ENCODE peak calls at places on chromosomes 3 and 15, in eight cellular contexts. One of them, this sample, is unnamed.
A peak's percentile ranks its signal among the peaks of the same experiment; 100 is the strongest.

GRCh38 chr3:80554304-80554703 is 786.5 kb upstream of the ROBO1 start:
- DNase-seq in heart right ventricle: no peak
- DNase-seq in CD8-positive, alpha-beta memory T cell: no peak
- DNase-seq in spleen: no peak
- DNase-seq in endothelial cell of umbilical vein: no peak
- DNase-seq in SJCRH30: no peak
- DNase-seq in tibial artery: no peak
- DNase-seq in ovary: no peak
- DNase-seq in this sample: no peak

GRCh38 chr15:81225161-81225671 is 28.5 kb downstream of the IL16 start:
- DNase-seq in heart right ventricle: peak; percentile 55
- DNase-seq in CD8-positive, alpha-beta memory T cell: no peak
- DNase-seq in spleen: no peak
- DNase-seq in endothelial cell of umbilical vein: no peak
- DNase-seq in SJCRH30: no peak
- DNase-seq in tibial artery: peak; percentile 78
- DNase-seq in ovary: peak; percentile 28
- DNase-seq in this sample: no peak

GRCh38 chr3:2094941-2095340 is 3.7 kb upstream of the CNTN4 start:
- DNase-seq in heart right ventricle: no peak
- DNase-seq in CD8-positive, alpha-beta memory T cell: no peak
- DNase-seq in spleen: no peak
- DNase-seq in endothelial cell of umbilical vein: no peak
- DNase-seq in SJCRH30: no peak
- DNase-seq in tibial artery: no peak
- DNase-seq in ovary: no peak
- DNase-seq in this sample: no peak

GRCh38 chr3:156507285-156507684 is 47.6 kb downstream of the SSR3 start:
- DNase-seq in heart right ventricle: no peak
- DNase-seq in CD8-positive, alpha-beta memory T cell: no peak
- DNase-seq in spleen: no peak
- DNase-seq in endothelial cell of umbilical vein: no peak
- DNase-seq in SJCRH30: no peak
- DNase-seq in tibial artery: no peak
- DNase-seq in ovary: no peak
- DNase-seq in this sample: no peak

GRCh38 chr3:69566256-69566655 is 173.0 kb upstream of the MITF start:
- DNase-seq in heart right ventricle: no peak
- DNase-seq in CD8-positive, alpha-beta memory T cell: no peak
- DNase-seq in spleen: no peak
- DNase-seq in endothelial cell of umbilical vein: no peak
- DNase-seq in SJCRH30: no peak
- DNase-seq in tibial artery: no peak
- DNase-seq in ovary: no peak
- DNase-seq in this sample: no peak

GRCh38 chr3:98770261-98771039 is 7.3 kb downstream of the ST3GAL6 start:
- DNase-seq in heart right ventricle: peak; percentile 48
- DNase-seq in CD8-positive, alpha-beta memory T cell: no peak
- DNase-seq in spleen: peak; percentile 52
- DNase-seq in endothelial cell of umbilical vein: no peak
- DNase-seq in SJCRH30: no peak
- DNase-seq in tibial artery: no peak
- DNase-seq in ovary: no peak
- DNase-seq in this sample: no peak

GRCh38 chr15:98805434-98806274 is 157.3 kb downstream of the IGF1R start:
- DNase-seq in heart right ventricle: no peak
- DNase-seq in CD8-positive, alpha-beta memory T cell: no peak
- DNase-seq in spleen: no peak
- DNase-seq in endothelial cell of umbilical vein: no peak
- DNase-seq in SJCRH30: no peak
- DNase-seq in tibial artery: no peak
- DNase-seq in ovary: no peak
- DNase-seq in this sample: peak; percentile 35

GRCh38 chr3:157311633-157312365 is 124.9 kb upstream of the PTX3 start:
- DNase-seq in heart right ventricle: no peak
- DNase-seq in CD8-positive, alpha-beta memory T cell: no peak
- DNase-seq in spleen: no peak
- DNase-seq in endothelial cell of umbilical vein: peak; percentile 54
- DNase-seq in SJCRH30: no peak
- DNase-seq in tibial artery: no peak
- DNase-seq in ovary: no peak
- DNase-seq in this sample: no peak

GRCh38 chr15:75347222-75348033 is 589 bp downstream of the NEIL1 start:
- DNase-seq in heart right ventricle: peak; percentile 75
- DNase-seq in CD8-positive, alpha-beta memory T cell: peak; percentile 26
- DNase-seq in spleen: peak; percentile 94
- DNase-seq in endothelial cell of umbilical vein: peak; percentile 20
- DNase-seq in SJCRH30: peak; percentile 47
- DNase-seq in tibial artery: no peak
- DNase-seq in ovary: peak; percentile 69
- DNase-seq in this sample: peak; percentile 90

GRCh38 chr3:38473229-38473628 is 19.5 kb downstream of the ACVR2B start:
- DNase-seq in heart right ventricle: no peak
- DNase-seq in CD8-positive, alpha-beta memory T cell: no peak
- DNase-seq in spleen: no peak
- DNase-seq in endothelial cell of umbilical vein: no peak
- DNase-seq in SJCRH30: no peak
- DNase-seq in tibial artery: no peak
- DNase-seq in ovary: no peak
- DNase-seq in this sample: no peak

GRCh38 chr3:87977765-87978164 is 81.0 kb downstream of the CGGBP1 start:
- DNase-seq in heart right ventricle: no peak
- DNase-seq in CD8-positive, alpha-beta memory T cell: no peak
- DNase-seq in spleen: no peak
- DNase-seq in endothelial cell of umbilical vein: no peak
- DNase-seq in SJCRH30: no peak
- DNase-seq in tibial artery: no peak
- DNase-seq in ovary: no peak
- DNase-seq in this sample: no peak

GRCh38 chr3:26963356-26963742 is 340.8 kb downstream of the LRRC3B start:
- DNase-seq in heart right ventricle: no peak
- DNase-seq in CD8-positive, alpha-beta memory T cell: no peak
- DNase-seq in spleen: no peak
- DNase-seq in endothelial cell of umbilical vein: no peak
- DNase-seq in SJCRH30: peak; percentile 17
- DNase-seq in tibial artery: no peak
- DNase-seq in ovary: no peak
- DNase-seq in this sample: no peak

GRCh38 chr15:45205192-45205591 is 17.4 kb upstream of the SHF start:
- DNase-seq in heart right ventricle: no peak
- DNase-seq in CD8-positive, alpha-beta memory T cell: peak; percentile 32
- DNase-seq in spleen: no peak
- DNase-seq in endothelial cell of umbilical vein: peak; percentile 33
- DNase-seq in SJCRH30: peak; percentile 89
- DNase-seq in tibial artery: peak; percentile 38
- DNase-seq in ovary: peak; percentile 36
- DNase-seq in this sample: peak; percentile 77

GRCh38 chr15:64693134-64693533 is 82.3 kb downstream of the RBPMS2 start:
- DNase-seq in heart right ventricle: no peak
- DNase-seq in CD8-positive, alpha-beta memory T cell: no peak
- DNase-seq in spleen: peak; percentile 70
- DNase-seq in endothelial cell of umbilical vein: no peak
- DNase-seq in SJCRH30: no peak
- DNase-seq in tibial artery: peak; percentile 66
- DNase-seq in ovary: peak; percentile 31
- DNase-seq in this sample: no peak

GRCh38 chr3:27171113-27171512 is 198.1 kb downstream of the NEK10 start:
- DNase-seq in heart right ventricle: no peak
- DNase-seq in CD8-positive, alpha-beta memory T cell: no peak
- DNase-seq in spleen: no peak
- DNase-seq in endothelial cell of umbilical vein: no peak
- DNase-seq in SJCRH30: no peak
- DNase-seq in tibial artery: no peak
- DNase-seq in ovary: no peak
- DNase-seq in this sample: no peak

GRCh38 chr15:74400915-74401757 is 32.6 kb downstream of the SEMA7A start:
- DNase-seq in heart right ventricle: no peak
- DNase-seq in CD8-positive, alpha-beta memory T cell: no peak
- DNase-seq in spleen: no peak
- DNase-seq in endothelial cell of umbilical vein: no peak
- DNase-seq in SJCRH30: no peak
- DNase-seq in tibial artery: no peak
- DNase-seq in ovary: no peak
- DNase-seq in this sample: no peak

GRCh38 chr3:13416002-13416793 is 3.9 kb downstream of the NUP210 start:
- DNase-seq in heart right ventricle: no peak
- DNase-seq in CD8-positive, alpha-beta memory T cell: no peak
- DNase-seq in spleen: no peak
- DNase-seq in endothelial cell of umbilical vein: no peak
- DNase-seq in SJCRH30: no peak
- DNase-seq in tibial artery: no peak
- DNase-seq in ovary: no peak
- DNase-seq in this sample: peak; percentile 78

GRCh38 chr3:105938101-105938500 is 69.3 kb upstream of the CBLB start:
- DNase-seq in heart right ventricle: no peak
- DNase-seq in CD8-positive, alpha-beta memory T cell: no peak
- DNase-seq in spleen: no peak
- DNase-seq in endothelial cell of umbilical vein: no peak
- DNase-seq in SJCRH30: peak; percentile 27
- DNase-seq in tibial artery: no peak
- DNase-seq in ovary: no peak
- DNase-seq in this sample: no peak

GRCh38 chr3:197983076-197983475 is 23.1 kb downstream of the LMLN start:
- DNase-seq in heart right ventricle: no peak
- DNase-seq in CD8-positive, alpha-beta memory T cell: no peak
- DNase-seq in spleen: no peak
- DNase-seq in endothelial cell of umbilical vein: no peak
- DNase-seq in SJCRH30: no peak
- DNase-seq in tibial artery: no peak
- DNase-seq in ovary: no peak
- DNase-seq in this sample: no peak
- H3K36me3 ChIP-seq in heart right ventricle: no peaks in the 10 kb centered on the region
- H3K36me3 ChIP-seq in CD8-positive, alpha-beta memory T cell: no peaks in the 10 kb centered on the region
- H3K36me3 ChIP-seq in spleen: no peaks in the 10 kb centered on the region
- H3K36me3 ChIP-seq in endothelial cell of umbilical vein: no peaks in the 10 kb centered on the region
- H3K36me3 ChIP-seq in SJCRH30: no peaks in the 10 kb centered on the region
- H3K36me3 ChIP-seq in tibial artery: peaks cover 45% of the 10 kb centered on the region
- H3K36me3 ChIP-seq in ovary: no peaks in the 10 kb centered on the region
- H3K36me3 ChIP-seq in this sample: no peaks in the 10 kb centered on the region

GRCh38 chr3:130679218-130679617 is 67.4 kb downstream of the PIK3R4 start:
- DNase-seq in heart right ventricle: no peak
- DNase-seq in CD8-positive, alpha-beta memory T cell: no peak
- DNase-seq in spleen: no peak
- DNase-seq in endothelial cell of umbilical vein: no peak
- DNase-seq in SJCRH30: peak; percentile 43
- DNase-seq in tibial artery: no peak
- DNase-seq in ovary: no peak
- DNase-seq in this sample: no peak
- H3K36me3 ChIP-seq in heart right ventricle: no peaks in the 10 kb centered on the region
- H3K36me3 ChIP-seq in CD8-positive, alpha-beta memory T cell: peaks cover 29% of the 10 kb centered on the region
- H3K36me3 ChIP-seq in spleen: peaks cover 45% of the 10 kb centered on the region
- H3K36me3 ChIP-seq in endothelial cell of umbilical vein: no peaks in the 10 kb centered on the region
- H3K36me3 ChIP-seq in SJCRH30: peaks cover 42% of the 10 kb centered on the region
- H3K36me3 ChIP-seq in tibial artery: peaks cover 94% of the 10 kb centered on the region
- H3K36me3 ChIP-seq in ovary: no peaks in the 10 kb centered on the region
- H3K36me3 ChIP-seq in this sample: peaks cover 14% of the 10 kb centered on the region

GRCh38 chr3:42638339-42638842 is 15.1 kb upstream of the ZBTB47 start:
- DNase-seq in heart right ventricle: no peak
- DNase-seq in CD8-positive, alpha-beta memory T cell: no peak
- DNase-seq in spleen: no peak
- DNase-seq in endothelial cell of umbilical vein: no peak
- DNase-seq in SJCRH30: no peak
- DNase-seq in tibial artery: no peak
- DNase-seq in ovary: no peak
- DNase-seq in this sample: no peak

GRCh38 chr3:42637001-42637400 is 16.5 kb upstream of the ZBTB47 start:
- DNase-seq in heart right ventricle: no peak
- DNase-seq in CD8-positive, alpha-beta memory T cell: no peak
- DNase-seq in spleen: no peak
- DNase-seq in endothelial cell of umbilical vein: no peak
- DNase-seq in SJCRH30: no peak
- DNase-seq in tibial artery: no peak
- DNase-seq in ovary: no peak
- DNase-seq in this sample: no peak

GRCh38 chr3:42639192-42639591 is 14.3 kb upstream of the ZBTB47 start:
- DNase-seq in heart right ventricle: no peak
- DNase-seq in CD8-positive, alpha-beta memory T cell: no peak
- DNase-seq in spleen: no peak
- DNase-seq in endothelial cell of umbilical vein: no peak
- DNase-seq in SJCRH30: no peak
- DNase-seq in tibial artery: no peak
- DNase-seq in ovary: no peak
- DNase-seq in this sample: no peak

GRCh38 chr3:42640129-42640528 is 13.4 kb upstream of the ZBTB47 start:
- DNase-seq in heart right ventricle: no peak
- DNase-seq in CD8-positive, alpha-beta memory T cell: no peak
- DNase-seq in spleen: no peak
- DNase-seq in endothelial cell of umbilical vein: no peak
- DNase-seq in SJCRH30: no peak
- DNase-seq in tibial artery: no peak
- DNase-seq in ovary: no peak
- DNase-seq in this sample: no peak

DNA sequence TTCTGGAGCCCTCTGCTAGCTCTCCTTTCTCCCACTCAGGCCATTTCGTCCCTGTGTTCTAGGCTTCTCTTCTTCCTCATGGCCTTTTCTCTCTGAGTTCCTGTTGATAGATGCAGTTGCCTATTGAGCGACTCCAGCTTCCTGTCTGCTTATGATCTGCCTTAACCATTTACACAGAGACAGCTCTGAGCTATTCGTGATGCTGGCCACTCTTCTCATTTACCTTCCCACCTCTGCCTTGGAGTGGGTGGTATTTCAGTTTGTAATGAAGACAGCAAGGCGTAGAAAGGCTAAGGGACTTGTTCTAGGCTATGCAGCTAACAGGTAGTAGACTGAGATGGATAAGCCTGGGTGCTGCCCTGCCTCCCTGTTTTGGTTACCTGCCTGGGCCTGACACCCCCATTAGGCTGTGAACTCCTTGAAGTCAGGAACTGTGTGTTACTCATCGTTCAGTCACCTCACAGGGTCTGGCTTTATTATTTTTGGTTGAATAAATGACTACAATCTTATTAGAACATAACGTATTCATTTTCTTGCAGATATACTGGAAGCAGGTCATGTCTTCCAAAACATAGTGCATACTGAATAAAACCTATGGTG is 12.6 kb upstream of the ZBTB47 start:
- DNase-seq in heart right ventricle: no peak
- DNase-seq in CD8-positive, alpha-beta memory T cell: no peak
- DNase-seq in spleen: no peak
- DNase-seq in endothelial cell of umbilical vein: no peak
- DNase-seq in SJCRH30: no peak
- DNase-seq in tibial artery: no peak
- DNase-seq in ovary: no peak
- DNase-seq in this sample: no peak
- H3K36me3 ChIP-seq in heart right ventricle: peaks cover 10% of the 10 kb centered on the region
- H3K36me3 ChIP-seq in CD8-positive, alpha-beta memory T cell: peaks cover 55% of the 10 kb centered on the region
- H3K36me3 ChIP-seq in spleen: peaks cover 69% of the 10 kb centered on the region
- H3K36me3 ChIP-seq in endothelial cell of umbilical vein: peaks cover 38% of the 10 kb centered on the region
- H3K36me3 ChIP-seq in SJCRH30: peaks cover 33% of the 10 kb centered on the region
- H3K36me3 ChIP-seq in tibial artery: peaks cover 99% of the 10 kb centered on the region
- H3K36me3 ChIP-seq in ovary: no peaks in the 10 kb centered on the region
- H3K36me3 ChIP-seq in this sample: peaks cover 51% of the 10 kb centered on the region

DNA sequence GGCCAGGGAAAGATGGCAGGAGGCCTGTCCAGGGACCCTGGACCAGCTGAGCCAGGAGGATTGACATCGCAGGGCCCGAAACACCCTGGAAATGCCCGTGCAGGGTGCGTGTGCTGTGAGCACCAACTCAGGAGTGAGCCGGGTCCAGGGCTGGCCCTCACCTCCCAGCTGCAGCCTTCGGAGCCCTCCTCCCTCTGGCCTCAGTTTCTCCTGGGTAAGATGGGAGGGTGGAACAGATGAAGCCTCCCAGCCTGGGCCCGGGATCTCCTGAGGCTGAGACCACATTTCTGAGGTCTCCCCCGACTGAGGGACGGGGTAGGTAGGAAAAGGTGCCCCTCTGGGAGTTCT is 5.3 kb upstream of the CALML4 start:
- DNase-seq in heart right ventricle: no peak
- DNase-seq in CD8-positive, alpha-beta memory T cell: no peak
- DNase-seq in spleen: peak; percentile 59
- DNase-seq in endothelial cell of umbilical vein: no peak
- DNase-seq in SJCRH30: no peak
- DNase-seq in tibial artery: peak; percentile 18
- DNase-seq in ovary: no peak
- DNase-seq in this sample: no peak
- H3K36me3 ChIP-seq in heart right ventricle: no peaks in the 10 kb centered on the region
- H3K36me3 ChIP-seq in CD8-positive, alpha-beta memory T cell: no peaks in the 10 kb centered on the region
- H3K36me3 ChIP-seq in spleen: no peaks in the 10 kb centered on the region
- H3K36me3 ChIP-seq in endothelial cell of umbilical vein: no peaks in the 10 kb centered on the region
- H3K36me3 ChIP-seq in SJCRH30: peaks cover 17% of the 10 kb centered on the region
- H3K36me3 ChIP-seq in tibial artery: no peaks in the 10 kb centered on the region
- H3K36me3 ChIP-seq in ovary: no peaks in the 10 kb centered on the region
- H3K36me3 ChIP-seq in this sample: peaks cover under 1% of the 10 kb centered on the region

This sample was measured in H7.